ENCODE peak calls at places on chromosomes 6 and 20, in five cellular contexts. One of them, this sample, is unnamed.
A peak's percentile ranks its signal among the peaks of the same experiment; 100 is the strongest.

GRCh38 chr20:4108495-4109306 is 93.3 kb upstream of the RNF24 start:
- DNase-seq in AG09309: peak; percentile 75
- DNase-seq in fibroblast of lung: peak; percentile 75
- DNase-seq in stomach: peak; percentile 69
- DNase-seq in epithelial cell of esophagus: peak; percentile 83
- DNase-seq in this sample: peak; percentile 67

GRCh38 chr20:22775671-22776139 is 191.3 kb upstream of the FOXA2 start:
- DNase-seq in AG09309: no peak
- DNase-seq in fibroblast of lung: peak; percentile 53
- DNase-seq in stomach: no peak
- DNase-seq in epithelial cell of esophagus: peak; percentile 96
- DNase-seq in this sample: peak; percentile 18

GRCh38 chr6:47153066-47153755 is 111.1 kb upstream of the ADGRF1 start:
- DNase-seq in AG09309: no peak
- DNase-seq in fibroblast of lung: peak; percentile 89
- DNase-seq in stomach: no peak
- DNase-seq in epithelial cell of esophagus: peak; percentile 57
- DNase-seq in this sample: no peak

GRCh38 chr6:16576391-16577368 is 184.6 kb downstream of the ATXN1 start:
- DNase-seq in AG09309: no peak
- DNase-seq in fibroblast of lung: no peak
- DNase-seq in stomach: no peak
- DNase-seq in epithelial cell of esophagus: peak; percentile 11
- DNase-seq in this sample: no peak

GRCh38 chr6:20931772-20932171 is 397.5 kb downstream of the CDKAL1 start:
- DNase-seq in AG09309: no peak
- DNase-seq in fibroblast of lung: no peak
- DNase-seq in stomach: no peak
- DNase-seq in epithelial cell of esophagus: no peak
- DNase-seq in this sample: no peak

GRCh38 chr6:121664199-121664598 is 228.8 kb downstream of the GJA1 start:
- DNase-seq in AG09309: no peak
- DNase-seq in fibroblast of lung: no peak
- DNase-seq in stomach: no peak
- DNase-seq in epithelial cell of esophagus: no peak
- DNase-seq in this sample: no peak

GRCh38 chr20:41177636-41178035 is 40.3 kb downstream of the PLCG1 start:
- DNase-seq in AG09309: peak; percentile 89
- DNase-seq in fibroblast of lung: peak; percentile 94
- DNase-seq in stomach: peak; percentile 22
- DNase-seq in epithelial cell of esophagus: peak; percentile 86
- DNase-seq in this sample: peak; percentile 91

GRCh38 chr6:105401247-105402089 is 1.4 kb downstream of the PREP start:
- DNase-seq in AG09309: no peak
- DNase-seq in fibroblast of lung: peak; percentile 12
- DNase-seq in stomach: no peak
- DNase-seq in epithelial cell of esophagus: peak; percentile 24
- DNase-seq in this sample: peak; percentile 69

GRCh38 chr6:91097316-91097878 is 510.5 kb upstream of the MAP3K7 start:
- DNase-seq in AG09309: no peak
- DNase-seq in fibroblast of lung: peak; percentile 46
- DNase-seq in stomach: no peak
- DNase-seq in epithelial cell of esophagus: no peak
- DNase-seq in this sample: no peak

GRCh38 chr6:163529605-163530004 is 115.1 kb downstream of the QKI start:
- DNase-seq in AG09309: peak; percentile 51
- DNase-seq in fibroblast of lung: peak; percentile 95
- DNase-seq in stomach: no peak
- DNase-seq in epithelial cell of esophagus: peak; percentile 81
- DNase-seq in this sample: peak; percentile 80

GRCh38 chr20:45469336-45470261 is at the start of gene WFDC2:
- DNase-seq in AG09309: no peak
- DNase-seq in fibroblast of lung: no peak
- DNase-seq in stomach: peak; percentile 42
- DNase-seq in epithelial cell of esophagus: no peak
- DNase-seq in this sample: no peak

GRCh38 chr6:2038096-2038495 is 207.3 kb downstream of the GMDS start:
- DNase-seq in AG09309: no peak
- DNase-seq in fibroblast of lung: peak; percentile 78
- DNase-seq in stomach: peak; percentile 36
- DNase-seq in epithelial cell of esophagus: no peak
- DNase-seq in this sample: no peak

GRCh38 chr20:31587545-31588389 is 17.3 kb upstream of the ID1 start:
- DNase-seq in AG09309: no peak
- DNase-seq in fibroblast of lung: peak; percentile 43
- DNase-seq in stomach: peak; percentile 57
- DNase-seq in epithelial cell of esophagus: peak; percentile 48
- DNase-seq in this sample: peak; percentile 62

GRCh38 chr20:598133-598881 is 11.8 kb downstream of the TCF15 start:
- DNase-seq in AG09309: no peak
- DNase-seq in fibroblast of lung: no peak
- DNase-seq in stomach: no peak
- DNase-seq in epithelial cell of esophagus: no peak
- DNase-seq in this sample: no peak

GRCh38 chr6:84467296-84467695 is 239.9 kb upstream of the CEP162 start:
- DNase-seq in AG09309: no peak
- DNase-seq in fibroblast of lung: peak; percentile 35
- DNase-seq in stomach: no peak
- DNase-seq in epithelial cell of esophagus: peak; percentile 30
- DNase-seq in this sample: peak; percentile 26

GRCh38 chr20:63699466-63700198 is 3.2 kb downstream of the TNFRSF6B start:
- DNase-seq in AG09309: no peak
- DNase-seq in fibroblast of lung: no peak
- DNase-seq in stomach: no peak
- DNase-seq in epithelial cell of esophagus: no peak
- DNase-seq in this sample: no peak

GRCh38 chr20:43209831-43210230 is 20.1 kb upstream of the PTPRT start:
- DNase-seq in AG09309: no peak
- DNase-seq in fibroblast of lung: no peak
- DNase-seq in stomach: no peak
- DNase-seq in epithelial cell of esophagus: no peak
- DNase-seq in this sample: no peak

GRCh38 chr6:125597411-125598253 is 151.8 kb upstream of the HEY2 start:
- DNase-seq in AG09309: no peak
- DNase-seq in fibroblast of lung: no peak
- DNase-seq in stomach: no peak
- DNase-seq in epithelial cell of esophagus: peak; percentile 80
- DNase-seq in this sample: no peak

GRCh38 chr6:22001336-22002027 is 295.4 kb downstream of the PRL start:
- DNase-seq in AG09309: no peak
- DNase-seq in fibroblast of lung: peak; percentile 67
- DNase-seq in stomach: no peak
- DNase-seq in epithelial cell of esophagus: no peak
- DNase-seq in this sample: no peak

GRCh38 chr6:75207211-75207984 is 1.5 kb upstream of the COL12A1 start:
- DNase-seq in AG09309: no peak
- DNase-seq in fibroblast of lung: peak; percentile 54
- DNase-seq in stomach: no peak
- DNase-seq in epithelial cell of esophagus: no peak
- DNase-seq in this sample: peak; percentile 38

GRCh38 chr6:131657630-131658111 is 20.6 kb downstream of the ENPP3 start:
- DNase-seq in AG09309: peak; percentile 85
- DNase-seq in fibroblast of lung: peak; percentile 95
- DNase-seq in stomach: no peak
- DNase-seq in epithelial cell of esophagus: peak; percentile 2
- DNase-seq in this sample: peak; percentile 48

GRCh38 chr20:2654831-2655230 is 2.4 kb downstream of the NOP56 start:
- DNase-seq in AG09309: no peak
- DNase-seq in fibroblast of lung: no peak
- DNase-seq in stomach: no peak
- DNase-seq in epithelial cell of esophagus: no peak
- DNase-seq in this sample: no peak
- H3K4me3 ChIP-seq in AG09309: no peak overlapping the region
- H3K4me3 ChIP-seq in fibroblast of lung: no peak overlapping the region
- H3K4me3 ChIP-seq in stomach: peak overlapping the region; percentile 100
- H3K4me3 ChIP-seq in epithelial cell of esophagus: no peak overlapping the region
- H3K4me3 ChIP-seq in this sample: no peak overlapping the region

GRCh38 chr6:692858-693736 is at the start of gene EXOC2:
- DNase-seq in AG09309: peak; percentile 25
- DNase-seq in fibroblast of lung: peak; percentile 84
- DNase-seq in stomach: peak; percentile 86
- DNase-seq in epithelial cell of esophagus: peak; percentile 87
- DNase-seq in this sample: peak; percentile 81
- TF ChIP-seq CTCF in AG09309: no peak
- TF ChIP-seq CTCF in fibroblast of lung: no peak
- TF ChIP-seq CTCF in stomach: peak; percentile 8
- TF ChIP-seq CTCF in epithelial cell of esophagus: no peak
- TF ChIP-seq CTCF in this sample: no peak

DNA sequence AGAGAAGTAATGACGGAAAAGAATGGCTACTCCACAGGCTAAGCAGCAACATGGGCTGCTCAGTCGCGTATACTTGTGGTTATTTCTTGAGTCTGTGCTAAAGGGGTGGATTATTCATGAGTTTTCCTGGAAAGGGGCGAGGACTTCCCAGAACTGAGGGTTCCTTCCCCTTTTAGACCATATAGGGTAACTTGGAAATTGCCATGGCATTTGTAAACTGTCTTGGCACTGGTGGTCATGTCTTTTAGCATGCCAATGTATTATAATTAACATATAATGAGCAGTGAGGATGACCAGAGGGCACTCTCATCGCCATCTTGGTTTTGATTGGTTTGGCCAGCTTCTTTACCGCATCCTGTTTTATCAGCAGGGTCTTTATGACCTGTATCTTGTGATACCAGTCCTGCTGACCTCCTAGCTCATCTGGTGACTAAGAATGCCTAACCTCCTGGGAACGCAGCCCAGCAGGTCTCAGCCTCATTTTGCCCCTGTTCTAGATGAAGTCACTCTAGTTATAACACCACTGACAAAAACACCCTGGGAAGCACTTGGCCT is 11.4 kb downstream of the LBP start:
- DNase-seq in AG09309: no peak
- DNase-seq in fibroblast of lung: peak; percentile 28
- DNase-seq in stomach: no peak
- DNase-seq in epithelial cell of esophagus: peak; percentile 37
- DNase-seq in this sample: no peak
- H3K4me3 ChIP-seq in AG09309: no peak overlapping the region
- H3K4me3 ChIP-seq in fibroblast of lung: no peak overlapping the region
- H3K4me3 ChIP-seq in stomach: no peak overlapping the region
- H3K4me3 ChIP-seq in epithelial cell of esophagus: no peak overlapping the region
- H3K4me3 ChIP-seq in this sample: no peak overlapping the region

DNA sequence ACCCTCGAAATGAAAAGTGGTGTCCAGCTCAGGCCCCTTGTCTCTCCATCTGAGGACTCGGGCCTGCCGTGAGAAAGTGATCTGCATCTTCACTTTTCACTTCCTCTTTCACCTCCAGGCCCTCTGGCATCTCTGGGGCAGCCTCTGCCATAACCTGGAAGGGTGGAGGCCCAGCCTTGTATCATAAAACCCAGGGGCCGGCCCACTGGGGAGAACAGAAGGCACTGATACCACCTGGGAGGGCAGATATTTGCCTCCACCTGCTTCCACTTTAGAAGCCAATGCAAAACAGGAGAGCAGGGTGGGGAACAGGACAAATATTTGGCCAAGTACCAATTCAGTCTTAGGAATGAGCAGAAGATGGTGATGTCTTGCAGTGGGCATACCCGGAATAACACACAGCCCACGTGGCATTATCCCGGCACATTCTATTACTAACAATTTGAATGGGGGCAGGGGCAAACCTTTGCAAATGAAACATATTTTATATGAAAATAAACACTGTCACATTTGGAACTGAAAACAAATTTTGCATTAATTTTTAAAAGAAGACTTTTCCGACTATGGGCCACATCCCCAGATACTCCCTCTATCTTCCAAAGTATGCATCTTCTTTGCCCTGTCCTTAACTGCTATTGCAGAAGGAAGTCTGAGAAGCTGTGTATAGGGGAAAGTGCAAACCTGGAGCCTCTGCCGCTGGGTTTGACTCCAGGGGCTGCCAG is 69.2 kb upstream of the TBC1D7 start:
- DNase-seq in AG09309: no peak
- DNase-seq in fibroblast of lung: peak; percentile 10
- DNase-seq in stomach: no peak
- DNase-seq in epithelial cell of esophagus: no peak
- DNase-seq in this sample: no peak
- TF ChIP-seq CTCF in AG09309: no peak
- TF ChIP-seq CTCF in fibroblast of lung: no peak
- TF ChIP-seq CTCF in stomach: no peak
- TF ChIP-seq CTCF in epithelial cell of esophagus: no peak
- TF ChIP-seq CTCF in this sample: peak; percentile 28

GRCh38 chr20:53586640-53587039 is 7.0 kb downstream of the ZNF217 start:
- DNase-seq in AG09309: no peak
- DNase-seq in fibroblast of lung: no peak
- DNase-seq in stomach: peak; percentile 5
- DNase-seq in epithelial cell of esophagus: no peak
- DNase-seq in this sample: no peak
- H3K4me3 ChIP-seq in AG09309: no peak overlapping the region
- H3K4me3 ChIP-seq in fibroblast of lung: no peak overlapping the region
- H3K4me3 ChIP-seq in stomach: no peak overlapping the region
- H3K4me3 ChIP-seq in epithelial cell of esophagus: no peak overlapping the region
- H3K4me3 ChIP-seq in this sample: no peak overlapping the region

GRCh38 chr6:26455357-26455970 is 2.3 kb upstream of the BTN2A1 start:
- DNase-seq in AG09309: no peak
- DNase-seq in fibroblast of lung: no peak
- DNase-seq in stomach: no peak
- DNase-seq in epithelial cell of esophagus: peak; percentile 64
- DNase-seq in this sample: peak; percentile 62

GRCh38 chr6:26457407-26457795 is 354 bp upstream of the BTN2A1 start:
- DNase-seq in AG09309: no peak
- DNase-seq in fibroblast of lung: no peak
- DNase-seq in stomach: no peak
- DNase-seq in epithelial cell of esophagus: no peak
- DNase-seq in this sample: peak; percentile 21

GRCh38 chr6:26452631-26453030 is 5.1 kb upstream of the BTN2A1 start:
- DNase-seq in AG09309: no peak
- DNase-seq in fibroblast of lung: no peak
- DNase-seq in stomach: no peak
- DNase-seq in epithelial cell of esophagus: no peak
- DNase-seq in this sample: no peak

GRCh38 chr6:26457796-26458688 is at the start of gene BTN2A1:
- DNase-seq in AG09309: peak; percentile 82
- DNase-seq in fibroblast of lung: peak; percentile 92
- DNase-seq in stomach: peak; percentile 79
- DNase-seq in epithelial cell of esophagus: peak; percentile 93
- DNase-seq in this sample: peak; percentile 89

GRCh38 chr6:26454641-26455040 is 3.1 kb upstream of the BTN2A1 start:
- DNase-seq in AG09309: no peak
- DNase-seq in fibroblast of lung: peak; percentile 48
- DNase-seq in stomach: no peak
- DNase-seq in epithelial cell of esophagus: no peak
- DNase-seq in this sample: peak; percentile 64
- TF ChIP-seq CTCF in AG09309: no peak
- TF ChIP-seq CTCF in fibroblast of lung: no peak
- TF ChIP-seq CTCF in stomach: no peak
- TF ChIP-seq CTCF in epithelial cell of esophagus: no peak
- TF ChIP-seq CTCF in this sample: no peak

GRCh38 chr6:33428891-33429744 is 9.3 kb downstream of the SYNGAP1 start:
- DNase-seq in AG09309: no peak
- DNase-seq in fibroblast of lung: no peak
- DNase-seq in stomach: no peak
- DNase-seq in epithelial cell of esophagus: no peak
- DNase-seq in this sample: no peak
- H3K4me3 ChIP-seq in AG09309: no peak overlapping the region
- H3K4me3 ChIP-seq in fibroblast of lung: no peak overlapping the region
- H3K4me3 ChIP-seq in stomach: peak overlapping the region; percentile 58
- H3K4me3 ChIP-seq in epithelial cell of esophagus: peak overlapping the region; percentile 53
- H3K4me3 ChIP-seq in this sample: peak overlapping the region; percentile 55

GRCh38 chr6:160300076-160300695 is 41.6 kb upstream of the SLC22A2 start:
- DNase-seq in AG09309: no peak
- DNase-seq in fibroblast of lung: no peak
- DNase-seq in stomach: peak; percentile 49
- DNase-seq in epithelial cell of esophagus: peak; percentile 79
- DNase-seq in this sample: no peak
- TF ChIP-seq CTCF in AG09309: no peak
- TF ChIP-seq CTCF in fibroblast of lung: no peak
- TF ChIP-seq CTCF in stomach: no peak
- TF ChIP-seq CTCF in epithelial cell of esophagus: no peak
- TF ChIP-seq CTCF in this sample: no peak

GRCh38 chr6:156691018-156691417 is 86.2 kb upstream of the ARID1B start:
- DNase-seq in AG09309: no peak
- DNase-seq in fibroblast of lung: no peak
- DNase-seq in stomach: no peak
- DNase-seq in epithelial cell of esophagus: peak; percentile 10
- DNase-seq in this sample: no peak
- H3K4me3 ChIP-seq in AG09309: no peak overlapping the region
- H3K4me3 ChIP-seq in fibroblast of lung: no peak overlapping the region
- H3K4me3 ChIP-seq in stomach: no peak overlapping the region
- H3K4me3 ChIP-seq in epithelial cell of esophagus: no peak overlapping the region
- H3K4me3 ChIP-seq in this sample: no peak overlapping the region

This sample was measured in foreskin fibroblast.